ENCODE peak calls at places on chromosomes 1 and 21, in nine cellular contexts. G is activated CD4-positive, alpha-beta T cell treated with anti-CD3 and anti-CD28 coated beads, Interleukin-2, amount 50 U/mL, for 24 hours; L is stimulated activated CD4-positive, alpha-beta T cell treated with anti-CD3 and anti-CD28 coated beads, Interleukin-1b, Interleukin-23, amount 100 ng/mL, for 1 hour; C is CD4-positive, alpha-beta T cell; D is AG08396; Y is H9; E is A549; J is fibroblast of lung; R is cardiac fibroblast. W is an unnamed sample.

GRCh38 chr21:33369586-33369985 is 33.6 kb upstream of the IFNGR2 start:
- DNase-seq in J (no peak), R (no peak), Y (no peak), L (no peak), G (no peak), D (no peak), C (no peak), E (no peak), W (no peak)

GRCh38 chr1:173122958-173123852 is 72.5 kb upstream of the TNFSF18 start:
- DNase-seq in R (peak), Y (peak), L (no peak), E (peak), D (peak), C (no peak), J (peak), G (no peak), W (no peak)

GRCh38 chr1:23619299-23620188 is 60.2 kb upstream of the ID3 start:
- DNase-seq in Y (peak), E (no peak), C (peak), R (peak), G (peak), J (peak), L (peak), D (peak), W (peak)

GRCh38 chr1:53896673-53897229 is 2.8 kb downstream of the DIO1 start:
- DNase-seq in J (peak), G (no peak), C (no peak), L (no peak), Y (no peak), E (no peak), D (peak), R (peak), W (no peak)

GRCh38 chr1:24874056-24874455 is 56.0 kb downstream of the RUNX3 start:
- DNase-seq in E (no peak), D (no peak), J (no peak), L (no peak), G (no peak), R (no peak), Y (no peak), C (no peak), W (peak)

GRCh38 chr1:22925111-22925510 is 47.6 kb downstream of the LACTBL1 start:
- DNase-seq in E (no peak), L (no peak), D (no peak), G (no peak), C (no peak), R (no peak), J (no peak), Y (no peak), W (no peak)

GRCh38 chr1:209238356-209238755 is 345.2 kb upstream of the CAMK1G start:
- DNase-seq in G (no peak), Y (no peak), D (no peak), E (no peak), C (no peak), J (no peak), R (no peak), L (no peak), W (no peak)

GRCh38 chr1:58765016-58765415 is 18.8 kb downstream of the JUN start:
- DNase-seq in J (peak), E (no peak), C (no peak), G (no peak), R (no peak), D (no peak), Y (no peak), L (no peak), W (no peak)

GRCh38 chr1:11772458-11772857 is 10.5 kb downstream of the C1orf167 start:
- DNase-seq in G (no peak), C (no peak), L (no peak), R (no peak), Y (no peak), J (no peak), D (no peak), E (no peak), W (no peak)

GRCh38 chr1:203450541-203451149 is 25.0 kb upstream of the PRELP start:
- DNase-seq in E (no peak), D (no peak), C (no peak), J (no peak), Y (peak), L (no peak), G (no peak), R (no peak), W (no peak)

GRCh38 chr1:162740755-162741154 is 49.7 kb upstream of the HSD17B7 start:
- DNase-seq in G (no peak), E (no peak), R (peak), J (no peak), Y (no peak), L (no peak), D (no peak), C (no peak), W (no peak)